ENCODE peak calls at places on chromosomes 16 and 17, in six cellular contexts. Y is BE2C, B is endodermal cell, E is coronary artery, K is AG04449, N is A549. S is an unnamed sample.

GRCh38 chr16:77277571-77277970 is 78.4 kb downstream of the SYCE1L start:
- DNase-seq in N (no peak), Y (no peak), E (no peak), K (no peak), B (no peak), S (no peak)

GRCh38 chr17:43940630-43941029 is 1.6 kb downstream of the PPY start:
- DNase-seq in N (peak; percentile 58), B (peak; percentile 96), E (no peak), Y (peak; percentile 84), K (no peak), S (peak; percentile 69)

GRCh38 chr17:1422907-1423306 is 22.9 kb upstream of the YWHAE start:
- DNase-seq in E (no peak), K (peak; percentile 81), Y (no peak), N (peak; percentile 57), B (no peak), S (no peak)

GRCh38 chr17:71668807-71669206 is 452.0 kb upstream of the SOX9 start:
- DNase-seq in Y (no peak), N (no peak), K (no peak), E (no peak), B (no peak), S (no peak)

GRCh38 chr16:10932959-10933710 is 9.1 kb downstream of the DEXI start:
- DNase-seq in B (no peak), E (no peak), K (no peak), N (no peak), Y (no peak), S (peak; percentile 54)

GRCh38 chr16:86963600-86964575 is 353.3 kb downstream of the C16orf95 start:
- DNase-seq in B (no peak), Y (no peak), N (no peak), E (no peak), K (no peak), S (no peak)

GRCh38 chr17:4708436-4708835 is 2.0 kb upstream of the ARRB2 start:
- DNase-seq in N (peak; percentile 60), K (no peak), B (peak; percentile 80), Y (peak; percentile 66), E (no peak), S (peak; percentile 83)

GRCh38 chr16:61324044-61324443 is 712.2 kb downstream of the CDH8 start:
- DNase-seq in E (no peak), N (no peak), Y (no peak), B (no peak), K (no peak), S (no peak)

GRCh38 chr16:73082608-73083007 is 34.7 kb upstream of the ZFHX3 start:
- DNase-seq in E (no peak), B (no peak), N (peak; percentile 87), K (peak; percentile 91), Y (no peak), S (no peak)

GRCh38 chr17:76704799-76705198 is 6.0 kb downstream of the MXRA7 start:
- DNase-seq in Y (no peak), E (no peak), N (no peak), K (no peak), B (peak; percentile 37), S (no peak)
- H3K4me3 ChIP-seq in Y (no peak overlapping the region), E (no peak overlapping the region), N (no peak overlapping the region), K (no peak overlapping the region), B (no peak overlapping the region), S (no peak overlapping the region)

GRCh38 chr17:45895969-45896793 is 1.8 kb downstream of the MAPT start:
- DNase-seq in E (no peak), Y (peak; percentile 23), B (peak; percentile 69), K (no peak), N (peak; percentile 45), S (no peak)

GRCh38 chr17:45895304-45895968 is 1.1 kb downstream of the MAPT start:
- DNase-seq in E (no peak), B (peak; percentile 76), K (no peak), N (peak; percentile 47), Y (peak; percentile 49), S (no peak)

GRCh38 chr17:45894022-45894784 is at the start of gene MAPT:
- DNase-seq in Y (peak; percentile 94), K (peak; percentile 24), N (peak; percentile 97), B (peak; percentile 98), E (peak; percentile 88), S (peak; percentile 89)

GRCh38 chr17:45900136-45900535 is 5.8 kb downstream of the MAPT start:
- DNase-seq in B (no peak), N (no peak), E (no peak), Y (no peak), K (no peak), S (no peak)

DNA sequence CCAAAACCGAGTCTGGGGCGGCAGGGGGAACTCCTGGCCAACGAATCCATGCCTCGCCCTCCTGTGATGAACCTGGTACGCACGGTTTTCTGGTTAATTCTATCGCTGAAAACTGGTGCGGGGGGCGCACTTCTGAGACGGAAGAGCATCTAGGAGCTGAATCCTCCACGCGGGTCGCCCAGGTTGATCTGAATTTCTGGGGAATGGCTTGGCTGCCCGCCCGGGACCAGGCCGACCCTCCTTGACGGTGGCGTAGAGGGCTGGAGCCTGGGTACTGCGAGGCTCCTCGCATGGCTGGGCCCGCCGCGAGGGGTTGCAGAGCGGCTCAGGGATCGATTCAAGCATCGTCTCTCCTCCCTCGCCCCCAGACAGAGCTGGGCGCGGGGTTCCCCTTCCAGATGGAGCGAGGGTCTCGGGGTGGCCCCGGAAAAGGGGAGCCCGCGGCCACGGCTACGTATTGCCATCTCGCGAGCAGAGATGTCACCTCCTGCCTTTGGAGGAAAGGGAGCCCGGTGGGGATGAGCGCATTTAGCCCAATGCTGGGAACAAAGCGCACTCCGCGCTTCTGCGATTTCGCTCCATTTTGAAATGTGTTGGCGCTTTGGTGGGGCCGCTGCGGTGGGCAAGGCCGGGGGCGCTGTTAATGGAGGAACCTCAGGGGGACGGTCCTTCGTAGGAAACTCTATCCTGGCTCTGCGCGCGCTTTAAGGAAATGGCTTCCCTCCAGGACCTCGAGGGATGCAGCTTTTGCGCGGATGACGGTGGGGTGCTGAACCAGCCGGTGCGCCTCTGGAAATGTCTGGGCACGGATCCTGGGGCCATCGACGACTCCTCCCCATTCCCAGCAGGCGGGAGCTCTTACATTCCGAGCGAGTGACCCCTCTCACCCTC is 2.7 kb downstream of the MAPT start:
- DNase-seq in Y (no peak), E (no peak), N (peak; percentile 49), B (peak; percentile 84), K (no peak), S (no peak)
- H3K4me3 ChIP-seq in Y (no peak overlapping the region), E (peak overlapping the region; percentile 97), N (peak overlapping the region; percentile 69), B (peak overlapping the region; percentile 38), K (no peak overlapping the region), S (no peak overlapping the region)

GRCh38 chr16:3004781-3005284 is 7.9 kb upstream of the CLDN9 start:
- DNase-seq in Y (no peak), E (no peak), B (peak; percentile 83), N (no peak), K (no peak), S (no peak)
- H3K4me3 ChIP-seq in Y (peak overlapping the region; percentile 54), E (peak overlapping the region; percentile 63), B (peak overlapping the region; percentile 73), N (peak overlapping the region; percentile 65), K (no peak overlapping the region), S (peak overlapping the region; percentile 22)

DNA sequence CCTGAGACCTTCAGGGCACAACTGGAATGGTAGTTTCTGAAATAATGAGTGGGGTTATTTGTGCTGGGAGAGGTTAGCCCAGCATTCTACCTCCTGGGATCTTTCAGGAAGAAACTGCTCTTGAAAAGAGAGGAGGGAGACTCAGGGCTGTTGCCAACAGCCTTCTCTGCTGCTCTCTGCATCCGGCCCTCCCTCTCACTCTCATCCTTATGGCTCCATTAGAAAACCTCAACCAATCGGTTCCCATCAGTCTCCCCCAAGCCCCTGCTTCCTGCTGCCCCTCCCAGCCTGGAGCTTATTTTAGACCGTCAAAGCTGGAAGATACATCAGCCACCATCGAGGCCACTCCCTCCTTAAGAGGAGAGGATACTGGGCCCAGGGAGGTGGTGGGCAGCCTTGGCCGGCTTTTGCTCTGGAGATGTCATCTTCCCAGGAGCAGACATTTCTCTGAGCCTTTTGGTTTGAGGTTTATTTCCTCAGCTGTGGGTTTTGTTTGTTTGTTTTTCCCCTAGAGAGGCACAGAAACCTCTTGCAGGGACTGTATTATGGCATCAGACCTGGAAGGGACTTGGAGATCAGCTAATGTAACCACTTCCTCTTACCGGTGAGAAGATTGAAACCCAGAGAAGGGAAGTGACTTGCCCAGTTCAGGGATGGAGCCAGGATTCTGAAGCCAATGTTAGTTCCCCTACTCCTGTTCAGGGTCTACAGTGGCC is 2.7 kb downstream of the MPRIP start:
- DNase-seq in B (peak; percentile 58), K (no peak), N (peak; percentile 71), E (peak; percentile 73), Y (peak; percentile 37), S (peak; percentile 77)
- H3K4me3 ChIP-seq in B (peak overlapping the region; percentile 94), K (peak overlapping the region; percentile 65), N (peak overlapping the region; percentile 90), E (peak overlapping the region; percentile 73), Y (peak overlapping the region; percentile 86), S (peak overlapping the region; percentile 24)